ENCODE peak calls at places on chromosomes 5 and 9, in nine cellular contexts. One of them, this sample, is unnamed.

GRCh38 chr9:137191691-137192447 is 3.4 kb downstream of the SSNA1 start:
- DNase-seq in NCI-H2081: no peak
- DNase-seq in SW 1271: no peak
- DNase-seq in pulmonary artery endothelial cell: no peak
- DNase-seq in NCI-H1694: no peak
- DNase-seq in hippocampal formation: peak
- DNase-seq in nucleus accumbens: peak
- DNase-seq in central memory CD8-positive, alpha-beta T cell: no peak
- DNase-seq in stimulated activated CD4-positive, alpha-beta T cell treated with anti-CD3 and anti-CD28 coated beads, Interleukin-4, amount 100 ng/mL, for 1 hour: no peak
- DNase-seq in this sample: no peak

GRCh38 chr9:22214497-22215031 is 205.5 kb upstream of the CDKN2B start:
- DNase-seq in NCI-H2081: peak
- DNase-seq in stimulated activated CD4-positive, alpha-beta T cell treated with anti-CD3 and anti-CD28 coated beads, Interleukin-4, amount 100 ng/mL, for 1 hour: no peak
- DNase-seq in pulmonary artery endothelial cell: no peak
- DNase-seq in nucleus accumbens: no peak
- DNase-seq in NCI-H1694: peak
- DNase-seq in central memory CD8-positive, alpha-beta T cell: no peak
- DNase-seq in hippocampal formation: no peak
- DNase-seq in SW 1271: no peak
- DNase-seq in this sample: no peak

GRCh38 chr5:141654298-141654697 is 3.1 kb upstream of the FCHSD1 start:
- DNase-seq in NCI-H2081: no peak
- DNase-seq in pulmonary artery endothelial cell: no peak
- DNase-seq in stimulated activated CD4-positive, alpha-beta T cell treated with anti-CD3 and anti-CD28 coated beads, Interleukin-4, amount 100 ng/mL, for 1 hour: no peak
- DNase-seq in NCI-H1694: no peak
- DNase-seq in nucleus accumbens: no peak
- DNase-seq in central memory CD8-positive, alpha-beta T cell: no peak
- DNase-seq in SW 1271: peak
- DNase-seq in hippocampal formation: no peak
- DNase-seq in this sample: no peak

GRCh38 chr9:76912631-76913275 is 6.8 kb upstream of the PRUNE2 start:
- DNase-seq in hippocampal formation: no peak
- DNase-seq in NCI-H2081: no peak
- DNase-seq in stimulated activated CD4-positive, alpha-beta T cell treated with anti-CD3 and anti-CD28 coated beads, Interleukin-4, amount 100 ng/mL, for 1 hour: no peak
- DNase-seq in pulmonary artery endothelial cell: no peak
- DNase-seq in central memory CD8-positive, alpha-beta T cell: no peak
- DNase-seq in SW 1271: no peak
- DNase-seq in nucleus accumbens: no peak
- DNase-seq in NCI-H1694: no peak
- DNase-seq in this sample: peak

GRCh38 chr5:73540192-73540591 is 25.2 kb downstream of the ANKRA2 start:
- DNase-seq in NCI-H2081: no peak
- DNase-seq in hippocampal formation: no peak
- DNase-seq in central memory CD8-positive, alpha-beta T cell: no peak
- DNase-seq in SW 1271: no peak
- DNase-seq in pulmonary artery endothelial cell: no peak
- DNase-seq in NCI-H1694: no peak
- DNase-seq in stimulated activated CD4-positive, alpha-beta T cell treated with anti-CD3 and anti-CD28 coated beads, Interleukin-4, amount 100 ng/mL, for 1 hour: no peak
- DNase-seq in nucleus accumbens: no peak
- DNase-seq in this sample: peak

GRCh38 chr5:179986328-179986727 is 78.6 kb upstream of the TBC1D9B start:
- DNase-seq in hippocampal formation: peak
- DNase-seq in pulmonary artery endothelial cell: peak
- DNase-seq in nucleus accumbens: no peak
- DNase-seq in stimulated activated CD4-positive, alpha-beta T cell treated with anti-CD3 and anti-CD28 coated beads, Interleukin-4, amount 100 ng/mL, for 1 hour: no peak
- DNase-seq in SW 1271: peak
- DNase-seq in NCI-H1694: no peak
- DNase-seq in central memory CD8-positive, alpha-beta T cell: no peak
- DNase-seq in NCI-H2081: no peak
- DNase-seq in this sample: no peak

GRCh38 chr5:111422245-111422644 is 90.1 kb downstream of the STARD4 start:
- DNase-seq in SW 1271: no peak
- DNase-seq in nucleus accumbens: no peak
- DNase-seq in NCI-H1694: no peak
- DNase-seq in NCI-H2081: no peak
- DNase-seq in pulmonary artery endothelial cell: no peak
- DNase-seq in hippocampal formation: no peak
- DNase-seq in stimulated activated CD4-positive, alpha-beta T cell treated with anti-CD3 and anti-CD28 coated beads, Interleukin-4, amount 100 ng/mL, for 1 hour: no peak
- DNase-seq in central memory CD8-positive, alpha-beta T cell: no peak
- DNase-seq in this sample: no peak

GRCh38 chr5:160312960-160313734 is 783 bp upstream of the CCNJL start:
- DNase-seq in NCI-H1694: no peak
- DNase-seq in central memory CD8-positive, alpha-beta T cell: no peak
- DNase-seq in pulmonary artery endothelial cell: no peak
- DNase-seq in nucleus accumbens: no peak
- DNase-seq in stimulated activated CD4-positive, alpha-beta T cell treated with anti-CD3 and anti-CD28 coated beads, Interleukin-4, amount 100 ng/mL, for 1 hour: no peak
- DNase-seq in SW 1271: no peak
- DNase-seq in hippocampal formation: no peak
- DNase-seq in NCI-H2081: peak
- DNase-seq in this sample: no peak

GRCh38 chr5:168366124-168366523 is 74.7 kb downstream of the WWC1 start:
- DNase-seq in central memory CD8-positive, alpha-beta T cell: no peak
- DNase-seq in NCI-H1694: no peak
- DNase-seq in NCI-H2081: no peak
- DNase-seq in nucleus accumbens: no peak
- DNase-seq in SW 1271: peak
- DNase-seq in hippocampal formation: no peak
- DNase-seq in pulmonary artery endothelial cell: no peak
- DNase-seq in stimulated activated CD4-positive, alpha-beta T cell treated with anti-CD3 and anti-CD28 coated beads, Interleukin-4, amount 100 ng/mL, for 1 hour: no peak
- DNase-seq in this sample: peak

GRCh38 chr5:151617383-151617840 is 26.3 kb upstream of the FAT2 start:
- DNase-seq in pulmonary artery endothelial cell: no peak
- DNase-seq in NCI-H1694: no peak
- DNase-seq in hippocampal formation: no peak
- DNase-seq in nucleus accumbens: no peak
- DNase-seq in stimulated activated CD4-positive, alpha-beta T cell treated with anti-CD3 and anti-CD28 coated beads, Interleukin-4, amount 100 ng/mL, for 1 hour: no peak
- DNase-seq in central memory CD8-positive, alpha-beta T cell: no peak
- DNase-seq in SW 1271: no peak
- DNase-seq in NCI-H2081: no peak
- DNase-seq in this sample: no peak

GRCh38 chr9:114681594-114682332 is at the start of gene TEX48:
- DNase-seq in pulmonary artery endothelial cell: peak
- DNase-seq in SW 1271: peak
- DNase-seq in central memory CD8-positive, alpha-beta T cell: peak
- DNase-seq in NCI-H2081: peak
- DNase-seq in stimulated activated CD4-positive, alpha-beta T cell treated with anti-CD3 and anti-CD28 coated beads, Interleukin-4, amount 100 ng/mL, for 1 hour: peak
- DNase-seq in NCI-H1694: peak
- DNase-seq in nucleus accumbens: no peak
- DNase-seq in hippocampal formation: peak
- DNase-seq in this sample: peak

GRCh38 chr9:114696814-114697544 is 15.0 kb upstream of the TEX48 start:
- DNase-seq in hippocampal formation: no peak
- DNase-seq in nucleus accumbens: no peak
- DNase-seq in stimulated activated CD4-positive, alpha-beta T cell treated with anti-CD3 and anti-CD28 coated beads, Interleukin-4, amount 100 ng/mL, for 1 hour: peak
- DNase-seq in NCI-H1694: no peak
- DNase-seq in central memory CD8-positive, alpha-beta T cell: no peak
- DNase-seq in NCI-H2081: no peak
- DNase-seq in pulmonary artery endothelial cell: no peak
- DNase-seq in SW 1271: peak
- DNase-seq in this sample: no peak

GRCh38 chr9:114140850-114141249 is 14.5 kb upstream of the COL27A1 start:
- DNase-seq in SW 1271: no peak
- DNase-seq in stimulated activated CD4-positive, alpha-beta T cell treated with anti-CD3 and anti-CD28 coated beads, Interleukin-4, amount 100 ng/mL, for 1 hour: no peak
- DNase-seq in NCI-H2081: no peak
- DNase-seq in nucleus accumbens: no peak
- DNase-seq in NCI-H1694: no peak
- DNase-seq in hippocampal formation: no peak
- DNase-seq in central memory CD8-positive, alpha-beta T cell: no peak
- DNase-seq in pulmonary artery endothelial cell: no peak
- DNase-seq in this sample: no peak

GRCh38 chr9:17349816-17350215 is 215.0 kb downstream of the CNTLN start:
- DNase-seq in nucleus accumbens: no peak
- DNase-seq in NCI-H1694: no peak
- DNase-seq in central memory CD8-positive, alpha-beta T cell: no peak
- DNase-seq in stimulated activated CD4-positive, alpha-beta T cell treated with anti-CD3 and anti-CD28 coated beads, Interleukin-4, amount 100 ng/mL, for 1 hour: no peak
- DNase-seq in pulmonary artery endothelial cell: no peak
- DNase-seq in NCI-H2081: no peak
- DNase-seq in SW 1271: no peak
- DNase-seq in hippocampal formation: no peak
- DNase-seq in this sample: no peak

GRCh38 chr9:98861881-98862501 is 54.5 kb downstream of the GALNT12 start:
- DNase-seq in central memory CD8-positive, alpha-beta T cell: no peak
- DNase-seq in stimulated activated CD4-positive, alpha-beta T cell treated with anti-CD3 and anti-CD28 coated beads, Interleukin-4, amount 100 ng/mL, for 1 hour: no peak
- DNase-seq in NCI-H2081: no peak
- DNase-seq in pulmonary artery endothelial cell: no peak
- DNase-seq in hippocampal formation: no peak
- DNase-seq in nucleus accumbens: no peak
- DNase-seq in SW 1271: no peak
- DNase-seq in NCI-H1694: no peak
- DNase-seq in this sample: no peak

GRCh38 chr5:54696931-54697330 is 179.4 kb downstream of the SNX18 start:
- DNase-seq in nucleus accumbens: no peak
- DNase-seq in NCI-H2081: no peak
- DNase-seq in stimulated activated CD4-positive, alpha-beta T cell treated with anti-CD3 and anti-CD28 coated beads, Interleukin-4, amount 100 ng/mL, for 1 hour: no peak
- DNase-seq in NCI-H1694: no peak
- DNase-seq in central memory CD8-positive, alpha-beta T cell: no peak
- DNase-seq in hippocampal formation: peak
- DNase-seq in SW 1271: no peak
- DNase-seq in pulmonary artery endothelial cell: no peak
- DNase-seq in this sample: no peak

GRCh38 chr9:73050062-73050814 is 97.4 kb upstream of the ALDH1A1 start:
- DNase-seq in stimulated activated CD4-positive, alpha-beta T cell treated with anti-CD3 and anti-CD28 coated beads, Interleukin-4, amount 100 ng/mL, for 1 hour: no peak
- DNase-seq in central memory CD8-positive, alpha-beta T cell: no peak
- DNase-seq in NCI-H1694: no peak
- DNase-seq in pulmonary artery endothelial cell: no peak
- DNase-seq in nucleus accumbens: no peak
- DNase-seq in NCI-H2081: no peak
- DNase-seq in SW 1271: no peak
- DNase-seq in hippocampal formation: no peak
- DNase-seq in this sample: no peak

GRCh38 chr5:159105318-159106053 is 5.8 kb upstream of the EBF1 start:
- DNase-seq in pulmonary artery endothelial cell: no peak
- DNase-seq in stimulated activated CD4-positive, alpha-beta T cell treated with anti-CD3 and anti-CD28 coated beads, Interleukin-4, amount 100 ng/mL, for 1 hour: no peak
- DNase-seq in NCI-H1694: no peak
- DNase-seq in SW 1271: no peak
- DNase-seq in hippocampal formation: no peak
- DNase-seq in nucleus accumbens: no peak
- DNase-seq in NCI-H2081: no peak
- DNase-seq in central memory CD8-positive, alpha-beta T cell: no peak
- DNase-seq in this sample: no peak

GRCh38 chr9:121700165-121700830 is 48.9 kb downstream of the DAB2IP start:
- DNase-seq in nucleus accumbens: no peak
- DNase-seq in SW 1271: peak
- DNase-seq in stimulated activated CD4-positive, alpha-beta T cell treated with anti-CD3 and anti-CD28 coated beads, Interleukin-4, amount 100 ng/mL, for 1 hour: no peak
- DNase-seq in pulmonary artery endothelial cell: peak
- DNase-seq in hippocampal formation: no peak
- DNase-seq in central memory CD8-positive, alpha-beta T cell: no peak
- DNase-seq in NCI-H1694: no peak
- DNase-seq in NCI-H2081: peak
- DNase-seq in this sample: peak

GRCh38 chr5:133410335-133410828 is 202.0 kb downstream of the FSTL4 start:
- DNase-seq in nucleus accumbens: no peak
- DNase-seq in central memory CD8-positive, alpha-beta T cell: no peak
- DNase-seq in hippocampal formation: no peak
- DNase-seq in NCI-H2081: no peak
- DNase-seq in NCI-H1694: no peak
- DNase-seq in SW 1271: no peak
- DNase-seq in pulmonary artery endothelial cell: no peak
- DNase-seq in stimulated activated CD4-positive, alpha-beta T cell treated with anti-CD3 and anti-CD28 coated beads, Interleukin-4, amount 100 ng/mL, for 1 hour: no peak
- DNase-seq in this sample: no peak

GRCh38 chr5:125891326-125891725 is 531.9 kb upstream of the GRAMD2B start:
- DNase-seq in NCI-H2081: no peak
- DNase-seq in pulmonary artery endothelial cell: no peak
- DNase-seq in central memory CD8-positive, alpha-beta T cell: no peak
- DNase-seq in nucleus accumbens: no peak
- DNase-seq in NCI-H1694: no peak
- DNase-seq in hippocampal formation: no peak
- DNase-seq in stimulated activated CD4-positive, alpha-beta T cell treated with anti-CD3 and anti-CD28 coated beads, Interleukin-4, amount 100 ng/mL, for 1 hour: no peak
- DNase-seq in SW 1271: no peak
- DNase-seq in this sample: no peak

GRCh38 chr9:35697486-35697885 is 7.8 kb upstream of the TPM2 start:
- DNase-seq in pulmonary artery endothelial cell: no peak
- DNase-seq in hippocampal formation: no peak
- DNase-seq in SW 1271: no peak
- DNase-seq in central memory CD8-positive, alpha-beta T cell: no peak
- DNase-seq in stimulated activated CD4-positive, alpha-beta T cell treated with anti-CD3 and anti-CD28 coated beads, Interleukin-4, amount 100 ng/mL, for 1 hour: no peak
- DNase-seq in NCI-H1694: no peak
- DNase-seq in nucleus accumbens: no peak
- DNase-seq in NCI-H2081: no peak
- DNase-seq in this sample: no peak

GRCh38 chr5:108858959-108859358 is 111.3 kb downstream of the FER start:
- DNase-seq in central memory CD8-positive, alpha-beta T cell: no peak
- DNase-seq in stimulated activated CD4-positive, alpha-beta T cell treated with anti-CD3 and anti-CD28 coated beads, Interleukin-4, amount 100 ng/mL, for 1 hour: no peak
- DNase-seq in nucleus accumbens: no peak
- DNase-seq in hippocampal formation: no peak
- DNase-seq in SW 1271: peak
- DNase-seq in NCI-H2081: no peak
- DNase-seq in pulmonary artery endothelial cell: no peak
- DNase-seq in NCI-H1694: no peak
- DNase-seq in this sample: no peak

GRCh38 chr9:24051587-24051986 is 225.5 kb upstream of the ELAVL2 start:
- DNase-seq in hippocampal formation: no peak
- DNase-seq in pulmonary artery endothelial cell: no peak
- DNase-seq in NCI-H2081: no peak
- DNase-seq in NCI-H1694: no peak
- DNase-seq in SW 1271: no peak
- DNase-seq in nucleus accumbens: no peak
- DNase-seq in stimulated activated CD4-positive, alpha-beta T cell treated with anti-CD3 and anti-CD28 coated beads, Interleukin-4, amount 100 ng/mL, for 1 hour: no peak
- DNase-seq in central memory CD8-positive, alpha-beta T cell: no peak
- DNase-seq in this sample: no peak

GRCh38 chr9:133683494-133684460 is 47.6 kb downstream of the DBH start:
- DNase-seq in hippocampal formation: no peak
- DNase-seq in pulmonary artery endothelial cell: no peak
- DNase-seq in stimulated activated CD4-positive, alpha-beta T cell treated with anti-CD3 and anti-CD28 coated beads, Interleukin-4, amount 100 ng/mL, for 1 hour: peak
- DNase-seq in central memory CD8-positive, alpha-beta T cell: peak
- DNase-seq in NCI-H1694: peak
- DNase-seq in nucleus accumbens: no peak
- DNase-seq in SW 1271: no peak
- DNase-seq in NCI-H2081: no peak
- DNase-seq in this sample: no peak

GRCh38 chr9:108463927-108464606 is 391.7 kb downstream of the ACTL7B start:
- DNase-seq in SW 1271: no peak
- DNase-seq in central memory CD8-positive, alpha-beta T cell: no peak
- DNase-seq in NCI-H1694: no peak
- DNase-seq in stimulated activated CD4-positive, alpha-beta T cell treated with anti-CD3 and anti-CD28 coated beads, Interleukin-4, amount 100 ng/mL, for 1 hour: no peak
- DNase-seq in nucleus accumbens: no peak
- DNase-seq in pulmonary artery endothelial cell: no peak
- DNase-seq in hippocampal formation: no peak
- DNase-seq in NCI-H2081: no peak
- DNase-seq in this sample: no peak